ENCODE peak calls at places on chromosomes 12 and 14, in seven cellular contexts. One of them, this sample, is unnamed.

GRCh38 chr12:117035287-117035686 is 63.9 kb downstream of the TESC start:
- DNase-seq in A549: no peak
- DNase-seq in K562: no peak
- DNase-seq in GM12878: no peak
- DNase-seq in HepG2: no peak
- DNase-seq in H1: no peak
- DNase-seq in HCT116: no peak
- DNase-seq in this sample: no peak

GRCh38 chr12:69630191-69630590 is 19.5 kb upstream of the LRRC10 start:
- DNase-seq in A549: peak; percentile 35
- DNase-seq in K562: peak; percentile 34
- DNase-seq in GM12878: no peak
- DNase-seq in HepG2: peak; percentile 46
- DNase-seq in H1: no peak
- DNase-seq in HCT116: no peak
- DNase-seq in this sample: no peak

GRCh38 chr12:50174971-50175715 is 8.0 kb upstream of the CERS5 start:
- DNase-seq in A549: peak; percentile 52
- DNase-seq in K562: peak; percentile 82
- DNase-seq in GM12878: no peak
- DNase-seq in HepG2: peak; percentile 62
- DNase-seq in H1: no peak
- DNase-seq in HCT116: peak; percentile 58
- DNase-seq in this sample: peak; percentile 85

GRCh38 chr12:42568952-42569916 is 20.3 kb downstream of the PRICKLE1 start:
- DNase-seq in A549: no peak
- DNase-seq in K562: peak; percentile 61
- DNase-seq in GM12878: peak; percentile 38
- DNase-seq in HepG2: peak; percentile 30
- DNase-seq in H1: no peak
- DNase-seq in HCT116: peak; percentile 49
- DNase-seq in this sample: peak; percentile 80

GRCh38 chr12:51871126-51871525 is 16.8 kb upstream of the ANKRD33 start:
- DNase-seq in A549: no peak
- DNase-seq in K562: no peak
- DNase-seq in GM12878: no peak
- DNase-seq in HepG2: no peak
- DNase-seq in H1: no peak
- DNase-seq in HCT116: no peak
- DNase-seq in this sample: no peak

GRCh38 chr14:35742032-35742371 is 67.1 kb downstream of the RALGAPA1 start:
- DNase-seq in A549: no peak
- DNase-seq in K562: no peak
- DNase-seq in GM12878: no peak
- DNase-seq in HepG2: no peak
- DNase-seq in H1: no peak
- DNase-seq in HCT116: no peak
- DNase-seq in this sample: no peak

GRCh38 chr12:100141998-100142850 is 450 bp downstream of the BLTP3B start:
- DNase-seq in A549: no peak
- DNase-seq in K562: peak; percentile 58
- DNase-seq in GM12878: no peak
- DNase-seq in HepG2: peak; percentile 72
- DNase-seq in H1: no peak
- DNase-seq in HCT116: no peak
- DNase-seq in this sample: no peak

GRCh38 chr12:116455540-116456306 is 103.5 kb upstream of the MAP1LC3B2 start:
- DNase-seq in A549: peak; percentile 67
- DNase-seq in K562: peak; percentile 74
- DNase-seq in GM12878: no peak
- DNase-seq in HepG2: no peak
- DNase-seq in H1: no peak
- DNase-seq in HCT116: peak; percentile 85
- DNase-seq in this sample: peak; percentile 96

GRCh38 chr12:76757694-76758093 is 6.2 kb upstream of the ZDHHC17 start:
- DNase-seq in A549: no peak
- DNase-seq in K562: no peak
- DNase-seq in GM12878: no peak
- DNase-seq in HepG2: no peak
- DNase-seq in H1: no peak
- DNase-seq in HCT116: no peak
- DNase-seq in this sample: peak; percentile 40

DNA sequence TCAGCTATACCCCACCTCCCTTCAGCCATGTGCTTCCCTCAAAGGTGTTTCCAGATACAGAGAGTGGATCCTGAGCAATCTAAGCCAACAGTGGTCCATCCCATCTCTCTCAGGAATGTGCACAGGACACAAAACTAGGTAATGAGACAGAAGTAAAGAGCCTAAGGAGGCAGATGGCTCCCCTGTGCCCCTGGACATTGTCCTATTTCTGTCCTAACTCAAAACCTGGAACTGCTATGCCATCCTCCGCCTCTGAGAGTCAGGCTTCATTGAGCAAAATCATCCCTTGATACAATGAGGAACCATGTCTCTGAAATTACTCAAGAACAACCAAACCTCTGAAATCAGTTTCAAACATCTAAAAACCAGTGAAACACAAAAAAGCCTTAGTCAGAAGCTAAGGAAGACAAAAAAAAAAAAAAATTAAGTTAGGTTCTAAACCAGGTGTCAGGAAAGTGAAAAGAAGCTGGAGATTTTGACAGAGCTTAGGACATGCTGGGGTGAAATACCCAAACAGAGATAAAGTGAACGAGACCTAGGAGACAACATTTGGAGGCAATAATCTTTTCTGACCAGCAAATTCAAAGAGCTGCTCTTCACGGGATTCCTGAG is 200.3 kb upstream of the PLEKHG7 start:
- DNase-seq in A549: no peak
- DNase-seq in K562: peak; percentile 28
- DNase-seq in GM12878: peak; percentile 90
- DNase-seq in HepG2: peak; percentile 24
- DNase-seq in H1: no peak
- DNase-seq in HCT116: no peak
- DNase-seq in this sample: no peak
- TF ChIP-seq CEBPB in A549: no peak
- TF ChIP-seq CEBPB in K562: peak; percentile 6
- TF ChIP-seq CEBPB in GM12878: no peak
- TF ChIP-seq CEBPB in HepG2: no peak
- TF ChIP-seq CEBPB in H1: no peak
- TF ChIP-seq CEBPB in HCT116: no peak
- TF ChIP-seq CEBPB in this sample: no peak

GRCh38 chr12:39803151-39803550 is 183.5 kb upstream of the ABCD2 start:
- DNase-seq in A549: no peak
- DNase-seq in K562: no peak
- DNase-seq in GM12878: no peak
- DNase-seq in HepG2: no peak
- DNase-seq in H1: no peak
- DNase-seq in HCT116: no peak
- DNase-seq in this sample: no peak

GRCh38 chr12:39804479-39805241 is 185.1 kb upstream of the ABCD2 start:
- DNase-seq in A549: no peak
- DNase-seq in K562: no peak
- DNase-seq in GM12878: no peak
- DNase-seq in HepG2: no peak
- DNase-seq in H1: no peak
- DNase-seq in HCT116: no peak
- DNase-seq in this sample: no peak

GRCh38 chr12:39805651-39806050 is 186.0 kb upstream of the ABCD2 start:
- DNase-seq in A549: no peak
- DNase-seq in K562: no peak
- DNase-seq in GM12878: no peak
- DNase-seq in HepG2: no peak
- DNase-seq in H1: no peak
- DNase-seq in HCT116: no peak
- DNase-seq in this sample: no peak

GRCh38 chr12:39807043-39807442 is 187.4 kb upstream of the ABCD2 start:
- DNase-seq in A549: peak; percentile 29
- DNase-seq in K562: peak; percentile 68
- DNase-seq in GM12878: no peak
- DNase-seq in HepG2: peak; percentile 45
- DNase-seq in H1: no peak
- DNase-seq in HCT116: peak; percentile 51
- DNase-seq in this sample: no peak
- TF ChIP-seq CEBPB in A549: no peak
- TF ChIP-seq CEBPB in K562: peak; percentile 34
- TF ChIP-seq CEBPB in GM12878: no peak
- TF ChIP-seq CEBPB in HepG2: no peak
- TF ChIP-seq CEBPB in H1: no peak
- TF ChIP-seq CEBPB in HCT116: no peak
- TF ChIP-seq CEBPB in this sample: no peak

GRCh38 chr14:31578266-31578665 is 17.1 kb downstream of the NUBPL start:
- DNase-seq in A549: no peak
- DNase-seq in K562: no peak
- DNase-seq in GM12878: no peak
- DNase-seq in HepG2: no peak
- DNase-seq in H1: no peak
- DNase-seq in HCT116: no peak
- DNase-seq in this sample: no peak
- TF ChIP-seq CEBPB in A549: no peak
- TF ChIP-seq CEBPB in K562: no peak
- TF ChIP-seq CEBPB in GM12878: no peak
- TF ChIP-seq CEBPB in HepG2: no peak
- TF ChIP-seq CEBPB in H1: no peak
- TF ChIP-seq CEBPB in HCT116: no peak
- TF ChIP-seq CEBPB in this sample: no peak

DNA sequence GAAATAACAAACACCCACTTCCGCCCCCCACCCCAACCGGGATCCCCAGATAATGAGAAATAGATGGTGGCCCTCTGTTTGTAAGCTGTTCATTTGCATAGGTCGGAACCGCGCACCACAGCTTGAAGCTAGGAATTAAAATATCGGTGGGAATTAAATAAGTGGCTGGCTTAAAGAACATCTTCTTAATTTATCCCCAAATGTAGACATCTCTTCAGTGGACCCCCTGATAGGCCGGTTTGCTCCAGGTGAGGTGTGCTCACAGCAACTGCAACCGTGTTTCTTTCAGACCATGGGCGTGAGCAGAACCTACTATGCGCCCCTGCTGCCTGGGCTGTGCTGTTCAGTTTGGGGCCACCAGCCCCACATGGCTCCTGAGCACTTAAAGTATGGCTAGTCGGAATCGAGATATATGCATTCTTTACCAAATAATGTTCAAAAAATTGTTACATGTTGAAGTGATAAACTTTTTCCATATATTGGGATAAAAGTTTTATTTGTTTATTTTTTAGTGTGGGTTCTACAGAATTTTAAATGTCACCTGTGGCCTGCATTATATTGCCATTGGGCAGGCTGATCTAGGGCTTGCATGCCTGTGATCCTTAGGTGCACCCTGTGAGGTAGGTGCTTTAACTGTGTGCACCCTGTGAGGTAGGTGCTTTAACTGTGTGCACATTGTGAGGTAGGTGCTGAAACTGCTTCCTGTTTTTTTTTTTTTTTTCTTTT is 821 bp upstream of the DICER1 start:
- DNase-seq in A549: peak; percentile 57
- DNase-seq in K562: peak; percentile 18
- DNase-seq in GM12878: no peak
- DNase-seq in HepG2: peak; percentile 20
- DNase-seq in H1: no peak
- DNase-seq in HCT116: no peak
- DNase-seq in this sample: no peak
- TF ChIP-seq CEBPB in A549: no peak
- TF ChIP-seq CEBPB in K562: no peak
- TF ChIP-seq CEBPB in GM12878: no peak
- TF ChIP-seq CEBPB in HepG2: no peak
- TF ChIP-seq CEBPB in H1: no peak
- TF ChIP-seq CEBPB in HCT116: no peak
- TF ChIP-seq CEBPB in this sample: no peak

GRCh38 chr12:48764521-48764920 is 24.4 kb downstream of the ADCY6 start:
- DNase-seq in A549: no peak
- DNase-seq in K562: no peak
- DNase-seq in GM12878: no peak
- DNase-seq in HepG2: no peak
- DNase-seq in H1: no peak
- DNase-seq in HCT116: no peak
- DNase-seq in this sample: no peak
- TF ChIP-seq CEBPB in A549: no peak
- TF ChIP-seq CEBPB in K562: no peak
- TF ChIP-seq CEBPB in GM12878: no peak
- TF ChIP-seq CEBPB in HepG2: no peak
- TF ChIP-seq CEBPB in H1: no peak
- TF ChIP-seq CEBPB in HCT116: no peak
- TF ChIP-seq CEBPB in this sample: no peak

GRCh38 chr12:111091036-111091435 is 170.7 kb upstream of the MYL2 start:
- DNase-seq in A549: no peak
- DNase-seq in K562: no peak
- DNase-seq in GM12878: no peak
- DNase-seq in HepG2: no peak
- DNase-seq in H1: no peak
- DNase-seq in HCT116: no peak
- DNase-seq in this sample: no peak
- TF ChIP-seq CEBPB in A549: no peak
- TF ChIP-seq CEBPB in K562: no peak
- TF ChIP-seq CEBPB in GM12878: no peak
- TF ChIP-seq CEBPB in HepG2: no peak
- TF ChIP-seq CEBPB in H1: no peak
- TF ChIP-seq CEBPB in HCT116: no peak
- TF ChIP-seq CEBPB in this sample: no peak

DNA sequence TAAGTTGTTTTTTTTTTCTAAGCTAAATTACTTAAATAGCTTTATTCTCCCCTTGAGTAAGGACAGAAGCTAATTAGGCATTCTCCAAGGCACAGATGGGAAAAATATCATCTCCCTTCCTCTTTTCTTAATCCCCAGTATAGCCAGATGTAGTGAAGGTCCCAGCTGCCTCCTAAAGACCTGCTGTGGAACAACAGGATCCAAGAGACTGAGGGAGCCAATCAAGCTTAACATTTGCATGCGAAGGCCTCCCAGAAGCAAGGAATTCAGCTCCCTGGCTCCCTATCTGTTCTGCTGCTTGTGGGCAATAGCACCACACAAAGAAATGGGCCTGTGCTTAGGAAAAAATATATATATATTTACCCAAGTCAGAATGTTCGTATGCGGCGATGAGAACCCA is 255.2 kb downstream of the SYT1 start:
- DNase-seq in A549: no peak
- DNase-seq in K562: no peak
- DNase-seq in GM12878: no peak
- DNase-seq in HepG2: no peak
- DNase-seq in H1: peak; percentile 39
- DNase-seq in HCT116: no peak
- DNase-seq in this sample: no peak
- TF ChIP-seq CEBPB in A549: no peak
- TF ChIP-seq CEBPB in K562: no peak
- TF ChIP-seq CEBPB in GM12878: no peak
- TF ChIP-seq CEBPB in HepG2: no peak
- TF ChIP-seq CEBPB in H1: no peak
- TF ChIP-seq CEBPB in HCT116: no peak
- TF ChIP-seq CEBPB in this sample: no peak